ENCODE peak calls at places on chromosomes 2 and 18, in nine cellular contexts. X is transverse colon; R is uterus; V is spleen; A is ovary; J is H1; H is CD8-positive, alpha-beta T cell; N is GM23338; W is astrocyte. S is an unnamed sample. For H3K27me3, the result is how much of the 10 kb centered on the place peaks cover.

GRCh38 chr2:149732001-149732685 is 144.6 kb upstream of the MMADHC start:
- DNase-seq in N (no peak), V (no peak), J (no peak), R (no peak), H (no peak), A (no peak), X (peak), W (peak), S (no peak)

GRCh38 chr2:132559326-132559725 is 110.7 kb downstream of the LYPD1 start:
- DNase-seq in R (no peak), W (no peak), V (no peak), A (no peak), J (no peak), N (no peak), H (no peak), X (no peak), S (no peak)

GRCh38 chr2:9780368-9781130 is 62.7 kb upstream of the TAF1B start:
- DNase-seq in H (no peak), R (no peak), X (no peak), A (no peak), V (no peak), N (no peak), W (no peak), J (no peak), S (no peak)

GRCh38 chr2:178870703-178871102 is 63.5 kb upstream of the TTN start:
- DNase-seq in H (no peak), N (no peak), J (no peak), R (no peak), V (no peak), W (peak), X (no peak), A (no peak), S (no peak)

GRCh38 chr2:71452565-71452964 is 796 bp upstream of the DYSF start:
- DNase-seq in X (no peak), A (no peak), N (peak), W (no peak), R (no peak), H (no peak), J (no peak), V (peak), S (no peak)

GRCh38 chr2:191728710-191729597 is 51.0 kb downstream of the NABP1 start:
- DNase-seq in W (peak), N (peak), J (no peak), H (no peak), A (no peak), V (no peak), X (no peak), R (no peak), S (no peak)

GRCh38 chr18:36326771-36327170 is 29.3 kb downstream of the FHOD3 start:
- DNase-seq in X (no peak), R (no peak), W (no peak), A (no peak), J (no peak), N (no peak), V (no peak), H (no peak), S (no peak)

GRCh38 chr18:23257686-23258565 is 122.6 kb downstream of the CABLES1 start:
- DNase-seq in A (no peak), W (peak), H (no peak), R (no peak), J (no peak), V (no peak), N (no peak), X (no peak), S (no peak)

GRCh38 chr2:142849818-142850217 is 27.6 kb upstream of the KYNU start:
- DNase-seq in X (no peak), V (no peak), J (no peak), W (peak), A (no peak), H (no peak), N (no peak), R (no peak), S (no peak)

GRCh38 chr2:28595323-28595722 is 99.5 kb downstream of the PLB1 start:
- DNase-seq in W (no peak), A (no peak), J (no peak), H (no peak), V (no peak), N (no peak), X (no peak), R (no peak), S (no peak)

GRCh38 chr2:154293864-154294263 is 404.6 kb upstream of the KCNJ3 start:
- DNase-seq in V (no peak), X (no peak), J (no peak), N (no peak), R (no peak), W (no peak), A (no peak), H (no peak), S (no peak)

GRCh38 chr2:138321458-138321857 is 180.1 kb upstream of the SPOPL start:
- DNase-seq in A (no peak), J (no peak), W (no peak), V (no peak), N (no peak), X (no peak), R (no peak), H (no peak), S (no peak)

GRCh38 chr2:148021059-148021985 is at the start of gene MBD5:
- DNase-seq in W (peak), R (no peak), H (peak), V (peak), N (peak), X (peak), J (peak), A (no peak), S (peak)

GRCh38 chr2:151111599-151112278 is 149.9 kb downstream of the RBM43 start:
- DNase-seq in R (no peak), H (no peak), V (no peak), W (peak), X (no peak), N (peak), J (no peak), A (no peak), S (no peak)

GRCh38 chr2:128378231-128379020 is 59.8 kb upstream of the HS6ST1 start:
- DNase-seq in H (no peak), V (peak), J (no peak), X (peak), W (no peak), R (peak), A (peak), N (no peak), S (no peak)
- H3K27ac ChIP-seq in H (no peak), V (no peak), J (no peak), X (peak), W (no peak), R (peak), A (peak), N (no peak), S (peak)

DNA sequence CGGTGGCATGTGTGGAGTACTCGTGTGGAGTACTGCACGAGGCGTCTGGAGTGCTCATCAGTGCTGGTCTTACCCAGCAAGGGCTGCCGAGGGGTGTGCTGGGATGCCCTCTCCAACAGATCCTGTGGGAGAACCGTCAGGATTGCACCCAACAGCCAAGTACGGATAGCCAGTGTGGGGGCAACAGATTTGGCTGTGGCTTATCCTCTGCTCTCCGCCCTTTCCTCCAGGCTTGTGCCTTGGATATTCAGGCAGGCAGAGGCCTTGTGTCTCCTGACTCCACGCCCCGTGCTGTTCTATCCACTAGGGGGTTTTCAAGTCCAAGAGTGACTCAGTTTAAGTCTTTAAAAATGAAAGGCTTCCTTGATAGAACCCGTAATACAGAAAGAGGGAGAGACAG is 321.0 kb upstream of the HS6ST1 start:
- DNase-seq in H (no peak), W (no peak), A (no peak), V (peak), J (no peak), R (no peak), X (no peak), N (no peak), S (no peak)
- TF ChIP-seq CTCF in H (no peak), W (no peak), A (no peak), V (no peak), J (no peak), R (no peak), X (no peak), N (no peak), S (no peak)

GRCh38 chr2:217555075-217555876 is 447.5 kb downstream of the TNS1 start:
- DNase-seq in J (no peak), V (no peak), A (peak), R (peak), H (no peak), N (peak), W (no peak), X (no peak), S (no peak)
- H3K27me3 ChIP-seq in J (under half), V (under half), A (under half), R (under half), H (under half), N (under half), W (under half), X (under half), S (under half)

DNA sequence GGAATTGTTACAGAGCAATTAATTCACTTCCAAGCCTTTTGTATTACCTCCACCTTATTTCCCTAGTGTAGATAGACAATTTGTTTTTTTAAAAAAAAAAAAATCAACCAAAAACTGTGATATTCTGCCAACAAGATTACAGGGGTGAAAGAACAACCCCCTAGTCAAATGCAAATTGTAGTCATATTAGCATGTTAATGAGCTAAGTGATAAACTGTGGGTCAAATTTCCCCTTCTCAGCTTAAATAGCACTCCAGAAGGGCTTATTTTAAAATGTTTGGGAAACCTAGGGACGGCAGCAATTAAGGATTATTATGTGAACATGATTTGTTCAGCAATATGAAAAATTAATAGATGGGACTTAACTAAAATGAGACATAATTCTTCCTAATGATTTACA is 246.1 kb upstream of the STON1 start:
- DNase-seq in N (peak), W (no peak), R (no peak), X (no peak), A (no peak), V (no peak), H (no peak), J (no peak), S (no peak)
- H3K27ac ChIP-seq in N (peak), W (no peak), R (no peak), X (no peak), A (no peak), V (no peak), H (no peak), J (no peak), S (no peak)

DNA sequence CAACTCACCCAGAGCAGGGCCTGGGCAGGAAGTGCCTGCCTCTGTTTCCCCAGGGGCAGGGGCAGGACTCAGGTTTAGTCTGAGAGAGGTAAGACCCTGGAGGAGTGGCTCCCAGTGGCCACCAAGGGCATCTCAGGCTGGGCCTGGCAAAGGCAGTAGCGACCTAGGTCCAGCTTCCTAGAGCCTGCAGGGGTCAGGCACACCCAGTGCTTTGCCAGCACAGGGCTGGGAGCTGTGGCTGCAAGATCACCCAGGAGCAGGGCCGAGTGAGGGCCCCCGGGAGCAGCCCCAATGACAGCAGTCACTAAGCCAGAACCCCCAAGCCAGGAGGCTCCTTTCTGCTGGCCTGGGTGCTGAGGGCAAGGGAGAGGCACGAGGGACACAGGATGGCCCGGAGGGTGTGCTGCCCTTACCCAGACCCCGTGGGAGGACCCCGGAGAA is 8.8 kb upstream of the DUSP2 start:
- DNase-seq in H (no peak), X (no peak), A (no peak), R (no peak), J (no peak), N (no peak), V (peak), W (no peak), S (no peak)
- TF ChIP-seq CTCF in H (no peak), X (no peak), A (no peak), R (no peak), J (peak), N (no peak), V (no peak), W (no peak), S (no peak)

DNA sequence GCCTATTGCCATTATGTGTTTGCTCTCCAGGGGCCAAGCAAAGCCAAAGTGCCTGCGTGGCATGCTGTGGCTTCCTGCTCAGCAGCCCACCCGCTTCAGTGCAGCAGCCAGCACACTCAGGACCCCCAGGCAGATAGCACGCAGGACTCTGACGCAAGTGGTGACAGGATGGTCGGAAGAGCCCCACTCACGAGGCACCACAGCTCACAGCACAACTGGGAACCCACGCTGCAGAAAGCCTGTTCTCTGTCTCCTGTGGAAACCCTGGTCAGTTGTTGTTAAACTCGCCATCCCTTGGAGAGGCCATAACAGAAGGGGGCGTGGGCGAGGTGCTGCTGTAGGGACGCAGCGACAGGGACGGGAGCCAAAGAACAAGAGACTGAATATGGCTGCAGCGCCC is 76.4 kb downstream of the HDAC4 start:
- DNase-seq in A (peak), X (no peak), J (peak), H (no peak), V (no peak), R (no peak), W (no peak), N (no peak), S (no peak)
- H3K27me3 ChIP-seq in A (under half), X (under half), J (under half), H (under half), V (under half), R (under half), W (under half), N (under half), S (under half)

GRCh38 chr2:69196327-69197117 is 183.5 kb downstream of the ANTXR1 start:
- DNase-seq in J (no peak), N (no peak), H (no peak), A (no peak), X (no peak), R (no peak), V (no peak), W (peak), S (no peak)
- H3K27ac ChIP-seq in J (no peak), N (no peak), H (no peak), A (peak), X (peak), R (peak), V (no peak), W (peak), S (no peak)

DNA sequence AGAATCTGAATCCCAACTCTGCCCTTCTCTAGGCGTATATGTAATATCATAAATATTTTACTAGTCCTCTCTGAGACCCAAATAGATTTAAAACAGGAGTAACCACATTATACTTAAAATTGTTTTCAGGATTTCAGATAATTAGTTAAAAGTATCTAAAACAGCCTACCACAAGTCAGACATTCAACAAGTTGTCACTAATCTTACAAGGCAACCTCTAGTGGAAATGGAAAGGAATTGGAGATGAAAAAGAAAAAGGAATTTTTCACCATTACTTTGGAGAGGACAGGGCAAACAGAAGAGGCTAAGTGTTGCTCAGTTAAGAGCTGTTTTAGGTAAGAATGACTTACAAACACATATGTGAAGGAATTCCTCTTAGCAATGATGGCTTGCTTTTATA is 11.4 kb downstream of the CUL3 start:
- DNase-seq in N (no peak), J (no peak), X (no peak), A (no peak), R (no peak), V (no peak), H (no peak), W (no peak), S (no peak)
- TF ChIP-seq CTCF in N (no peak), J (no peak), X (no peak), A (no peak), R (no peak), V (no peak), H (no peak), W (no peak), S (no peak)

GRCh38 chr2:218899147-218899546 is 18.5 kb downstream of the WNT10A start:
- DNase-seq in H (no peak), V (no peak), J (no peak), A (peak), R (no peak), N (no peak), X (no peak), W (no peak), S (no peak)
- H3K27me3 ChIP-seq in H (under half), V (half or more), J (half or more), A (under half), R (under half), N (half or more), X (half or more), W (half or more), S (under half)

GRCh38 chr2:62506421-62506750 is 391 bp upstream of the TMEM17 start:
- DNase-seq in V (no peak), J (no peak), N (no peak), H (no peak), X (no peak), R (no peak), W (no peak), A (no peak), S (no peak)
- H3K27ac ChIP-seq in V (peak), J (peak), N (peak), H (no peak), X (peak), R (peak), W (peak), A (peak), S (peak)